ENCODE peak calls at places on chromosomes 2 and 18, in six cellular contexts. O, A, Y, E, J and M are unnamed samples.

GRCh38 chr2:225122582-225123486 is 80.6 kb upstream of the DOCK10 start:
- DNase-seq in O (no peak), A (no peak), Y (no peak), E (no peak), J (no peak), M (no peak)

GRCh38 chr2:147181351-147182029 is 663.3 kb upstream of the ACVR2A start:
- DNase-seq in O (no peak), A (no peak), Y (no peak), E (peak), J (no peak), M (no peak)

GRCh38 chr2:239151201-239152131 is 249.4 kb downstream of the HDAC4 start:
- DNase-seq in O (no peak), A (no peak), Y (no peak), E (no peak), J (no peak), M (no peak)

GRCh38 chr2:238228700-238229099 is 11.1 kb downstream of the HES6 start:
- DNase-seq in O (no peak), A (no peak), Y (no peak), E (no peak), J (no peak), M (no peak)

GRCh38 chr2:200300650-200301314 is 5.7 kb upstream of the SPATS2L start:
- DNase-seq in O (no peak), A (no peak), Y (no peak), E (no peak), J (peak), M (no peak)

GRCh38 chr2:198710562-198710961 is 747.2 kb downstream of the SATB2 start:
- DNase-seq in O (no peak), A (no peak), Y (no peak), E (no peak), J (no peak), M (no peak)

GRCh38 chr2:164954954-164955701 is at the start of gene SLC38A11:
- DNase-seq in O (no peak), A (no peak), Y (no peak), E (no peak), J (no peak), M (no peak)

GRCh38 chr2:70946832-70947442 is 11.2 kb downstream of the ATP6V1B1 start:
- DNase-seq in O (no peak), A (peak), Y (no peak), E (no peak), J (peak), M (no peak)

GRCh38 chr2:3981446-3981845 is 278.1 kb downstream of the DCDC2C start:
- DNase-seq in O (no peak), A (no peak), Y (no peak), E (no peak), J (no peak), M (no peak)

GRCh38 chr18:14924226-14924625 is 176.3 kb downstream of the ANKRD30B start:
- DNase-seq in O (no peak), A (no peak), Y (no peak), E (no peak), J (no peak), M (no peak)

GRCh38 chr2:1210352-1210751 is 202.9 kb upstream of the TPO start:
- DNase-seq in O (no peak), A (no peak), Y (no peak), E (no peak), J (no peak), M (no peak)

GRCh38 chr2:225402200-225402776 is 2.8 kb downstream of the NYAP2 start:
- DNase-seq in O (no peak), A (no peak), Y (no peak), E (no peak), J (no peak), M (no peak)

GRCh38 chr2:74414475-74414874 is 6.9 kb downstream of the C2orf81 start:
- DNase-seq in O (no peak), A (no peak), Y (no peak), E (no peak), J (no peak), M (no peak)

GRCh38 chr2:113818382-113818951 is 62.0 kb upstream of the SLC35F5 start:
- DNase-seq in O (no peak), A (peak), Y (peak), E (no peak), J (peak), M (no peak)

GRCh38 chr2:29123584-29124349 is 8.6 kb downstream of the CLIP4 start:
- DNase-seq in O (no peak), A (peak), Y (no peak), E (no peak), J (no peak), M (no peak)

GRCh38 chr2:212197776-212198175 is 340.8 kb downstream of the ERBB4 start:
- DNase-seq in O (no peak), A (no peak), Y (no peak), E (no peak), J (no peak), M (no peak)

GRCh38 chr2:186887107-186888090 is 38.4 kb upstream of the ZSWIM2 start:
- DNase-seq in O (no peak), A (no peak), Y (no peak), E (peak), J (peak), M (no peak)

GRCh38 chr2:44708646-44709000 is 232.9 kb upstream of the SIX3 start:
- DNase-seq in O (no peak), A (no peak), Y (no peak), E (no peak), J (no peak), M (no peak)

GRCh38 chr2:130363479-130363878 is 7.6 kb downstream of the PTPN18 start:
- DNase-seq in O (no peak), A (no peak), Y (no peak), E (no peak), J (no peak), M (no peak)

GRCh38 chr2:767440-767839 is 90.2 kb upstream of the TMEM18 start:
- DNase-seq in O (no peak), A (no peak), Y (no peak), E (no peak), J (no peak), M (no peak)

GRCh38 chr2:1299053-1299452 is 114.2 kb upstream of the TPO start:
- DNase-seq in O (no peak), A (no peak), Y (no peak), E (no peak), J (no peak), M (no peak)

GRCh38 chr2:195445639-195446038 is 211.4 kb upstream of the SLC39A10 start:
- DNase-seq in O (no peak), A (no peak), Y (no peak), E (no peak), J (no peak), M (no peak)

GRCh38 chr2:170782673-170783072 is 12.5 kb downstream of the ERICH2 start:
- DNase-seq in O (no peak), A (no peak), Y (no peak), E (no peak), J (no peak), M (no peak)

DNA sequence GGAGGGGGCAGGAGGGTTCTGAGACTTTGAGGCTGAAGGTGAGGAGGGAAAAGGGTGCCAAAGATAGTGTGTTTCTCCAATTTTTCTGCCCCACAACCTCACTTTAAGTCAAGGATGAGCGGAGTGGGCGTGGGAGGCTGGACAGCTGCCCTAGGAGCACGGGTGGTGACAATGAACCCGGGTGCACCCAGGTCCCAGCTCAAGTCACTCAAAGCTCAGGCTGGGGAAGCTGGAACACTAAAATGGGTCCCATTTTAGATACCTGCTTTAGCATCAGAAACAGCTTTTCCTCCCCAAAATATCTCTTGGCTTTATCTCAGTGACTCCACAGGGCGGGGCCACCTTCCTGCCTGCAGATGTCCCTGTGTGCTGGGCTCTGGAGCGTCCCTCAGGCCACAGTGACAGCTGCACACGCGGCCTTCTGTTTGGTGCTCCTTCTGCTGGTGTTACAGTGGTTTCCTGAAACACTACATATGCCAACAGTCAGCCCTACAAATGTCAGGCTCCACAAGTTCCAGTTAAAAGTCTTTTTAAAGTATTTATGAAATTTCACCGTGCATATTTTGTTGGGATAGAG is 1.4 kb upstream of the MBP start:
- DNase-seq in O (no peak), A (peak), Y (no peak), E (no peak), J (no peak), M (no peak)
- TF ChIP-seq POLR2AphosphoS5 in O (no peak), A (no peak), Y (no peak), E (no peak), J (no peak), M (no peak)

DNA sequence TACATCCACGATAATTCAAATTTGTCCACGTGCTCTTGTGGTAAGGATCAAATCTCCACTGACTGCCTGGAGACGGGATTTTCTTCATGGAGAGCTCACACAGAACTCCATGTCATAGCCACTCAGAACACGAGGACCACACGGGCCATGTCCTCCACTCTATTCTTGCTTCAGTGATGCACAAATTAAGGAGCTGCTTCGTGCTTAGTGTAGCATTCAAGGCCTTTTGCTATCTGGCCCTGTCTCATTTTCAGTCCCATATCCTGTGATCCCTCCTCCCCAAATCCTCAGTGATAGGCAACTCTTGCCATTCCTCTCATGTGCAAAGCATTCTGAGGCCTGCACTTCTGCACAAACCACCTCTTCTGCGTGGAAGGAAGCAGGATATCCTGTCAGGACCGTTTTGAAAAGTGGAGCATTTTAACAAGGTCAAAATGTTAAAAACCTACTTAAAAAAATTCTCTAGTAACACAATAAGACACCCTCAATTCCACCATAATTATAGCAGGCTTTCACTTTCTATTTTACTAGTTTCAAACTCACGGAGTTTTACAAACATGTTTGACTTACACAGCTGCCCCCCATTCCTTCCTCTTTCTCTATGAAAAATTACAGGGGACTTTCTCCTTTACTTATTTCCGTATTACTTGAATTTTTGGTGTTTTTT is 35.2 kb downstream of the ST3GAL5 start:
- DNase-seq in O (no peak), A (no peak), Y (no peak), E (peak), J (no peak), M (no peak)
- TF ChIP-seq POLR2A in O (no peak), A (no peak), Y (no peak), E (no peak), J (no peak), M (no peak)

GRCh38 chr2:11680181-11680900 is 10.3 kb upstream of the NTSR2 start:
- DNase-seq in O (no peak), A (peak), Y (no peak), E (no peak), J (no peak), M (no peak)
- TF ChIP-seq TAF1 in O (no peak), A (peak), Y (no peak), E (no peak), J (no peak), M (no peak)

GRCh38 chr2:26731714-26732113 is 32.4 kb upstream of the SLC35F6 start:
- DNase-seq in O (no peak), A (no peak), Y (no peak), E (no peak), J (no peak), M (no peak)
- TF ChIP-seq POLR2AphosphoS5 in O (no peak), A (no peak), Y (no peak), E (no peak), J (no peak), M (no peak)

GRCh38 chr2:226902041-226902972 is 66.5 kb downstream of the RHBDD1 start:
- DNase-seq in O (no peak), A (no peak), Y (no peak), E (no peak), J (no peak), M (no peak)

GRCh38 chr2:226898925-226899324 is 63.1 kb downstream of the RHBDD1 start:
- DNase-seq in O (no peak), A (no peak), Y (no peak), E (no peak), J (no peak), M (no peak)

GRCh38 chr2:226895579-226895978 is 59.7 kb downstream of the RHBDD1 start:
- DNase-seq in O (no peak), A (no peak), Y (no peak), E (no peak), J (no peak), M (no peak)

GRCh38 chr2:226894752-226895151 is 58.9 kb downstream of the RHBDD1 start:
- DNase-seq in O (no peak), A (no peak), Y (no peak), E (no peak), J (no peak), M (no peak)

GRCh38 chr2:226898121-226898520 is 62.3 kb downstream of the RHBDD1 start:
- DNase-seq in O (no peak), A (no peak), Y (no peak), E (no peak), J (no peak), M (no peak)
- TF ChIP-seq POLR2A in O (no peak), A (no peak), Y (no peak), E (no peak), J (no peak), M (no peak)

DNA sequence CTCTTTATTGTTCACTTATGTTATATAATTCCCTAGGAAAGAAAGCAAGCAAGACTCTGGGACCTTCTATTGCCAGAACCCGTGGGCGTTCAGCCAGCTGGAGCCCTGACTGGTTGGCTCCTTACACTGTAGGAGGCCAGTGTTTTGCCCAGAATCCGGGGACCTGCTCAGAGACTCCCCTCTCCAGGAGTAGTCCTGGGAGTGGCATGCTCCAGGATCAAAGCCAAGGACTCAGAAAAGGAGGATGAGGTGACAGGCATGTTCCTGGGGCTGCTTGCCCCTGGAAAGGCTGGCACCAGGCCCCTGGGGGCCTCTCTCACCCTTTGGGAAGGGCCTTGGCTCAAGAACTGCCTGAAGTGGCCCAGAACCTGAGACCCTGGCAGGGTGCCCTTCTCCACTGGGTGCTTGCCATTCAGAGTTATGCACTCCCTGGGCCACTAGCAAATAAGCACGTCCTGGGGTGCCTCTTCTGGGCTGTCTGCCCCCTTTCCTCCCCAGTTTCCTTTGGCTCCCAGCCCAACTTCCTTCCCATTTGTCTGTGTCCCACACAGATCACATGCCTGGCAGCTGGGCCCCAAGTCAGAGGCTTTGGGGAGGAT is 19.5 kb upstream of the KIF3C start:
- DNase-seq in O (no peak), A (no peak), Y (no peak), E (no peak), J (no peak), M (no peak)
- TF ChIP-seq TAF1 in O (no peak), A (no peak), Y (no peak), E (no peak), J (no peak), M (no peak)

DNA sequence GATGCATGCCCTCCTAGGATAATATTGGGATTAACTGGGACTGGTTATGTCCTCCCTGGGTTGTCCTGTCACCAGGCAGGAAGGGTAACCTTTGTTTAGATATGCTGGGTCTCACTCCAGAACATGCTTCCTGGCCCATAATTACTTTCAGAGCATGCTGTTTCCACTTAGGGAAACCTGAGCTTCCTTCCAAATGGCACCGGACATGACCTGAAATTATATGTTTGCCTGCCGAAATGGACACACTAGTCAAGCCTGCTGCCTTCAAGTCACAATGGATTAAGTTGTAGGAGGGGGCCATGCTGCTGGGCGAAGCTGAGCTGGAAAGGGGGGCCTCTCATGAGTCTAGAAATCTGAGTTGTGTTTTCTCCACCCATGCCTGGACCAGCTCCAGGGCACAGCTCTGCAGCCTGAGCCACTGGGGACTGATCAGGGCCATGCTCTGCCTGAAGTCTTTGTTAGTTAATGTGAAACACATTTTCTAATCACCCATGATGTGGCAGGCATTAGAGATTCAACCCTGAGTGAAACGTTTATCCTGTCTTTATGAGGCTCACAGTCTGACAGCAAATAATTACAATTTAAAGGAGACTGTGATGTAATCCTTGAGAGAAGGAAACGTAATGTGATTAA is 273.3 kb downstream of the TNS1 start:
- DNase-seq in O (no peak), A (no peak), Y (no peak), E (no peak), J (no peak), M (no peak)
- TF ChIP-seq POLR2AphosphoS5 in O (no peak), A (no peak), Y (no peak), E (no peak), J (no peak), M (no peak)

GRCh38 chr18:49151482-49151881 is 200.7 kb upstream of the SMAD7 start:
- DNase-seq in O (no peak), A (no peak), Y (no peak), E (no peak), J (no peak), M (no peak)
- TF ChIP-seq POLR2A in O (no peak), A (no peak), Y (no peak), E (no peak), J (no peak), M (no peak)

GRCh38 chr18:63676526-63676925 is 14.8 kb upstream of the SERPINB3 start:
- DNase-seq in O (peak), A (no peak), Y (no peak), E (no peak), J (no peak), M (no peak)
- TF ChIP-seq TAF1 in O (no peak), A (no peak), Y (no peak), E (no peak), J (no peak), M (no peak)

DNA sequence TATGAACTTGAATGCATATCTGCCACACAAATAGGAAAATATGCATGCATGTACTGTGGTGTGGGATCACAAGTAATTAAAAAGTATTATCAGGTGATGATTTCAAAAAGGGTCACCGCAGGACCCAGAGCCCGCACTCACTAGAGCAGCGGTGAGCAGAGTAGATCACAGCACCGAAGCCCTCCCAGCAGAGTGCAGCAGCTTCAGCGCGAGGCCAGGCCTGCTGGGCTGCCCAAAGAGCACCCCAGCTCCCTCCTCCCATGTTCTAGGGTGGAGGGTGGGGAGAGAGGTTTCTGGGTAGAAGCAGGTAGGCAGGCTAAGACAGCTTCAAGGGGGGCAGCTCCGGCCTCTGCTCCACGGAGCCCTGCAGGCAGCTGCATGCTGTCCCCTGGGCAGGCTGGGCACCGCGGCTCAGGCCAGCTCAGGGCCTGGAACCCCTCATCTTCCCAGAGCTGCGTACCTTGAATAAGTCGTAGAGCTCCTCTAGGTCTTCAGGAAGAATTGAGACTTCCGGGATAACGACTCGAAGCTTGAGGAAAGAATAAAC is 24.9 kb downstream of the RPL31 start:
- DNase-seq in O (no peak), A (no peak), Y (no peak), E (no peak), J (no peak), M (no peak)
- TF ChIP-seq POLR2AphosphoS5 in O (no peak), A (no peak), Y (no peak), E (no peak), J (no peak), M (no peak)